ENCODE peak calls at places on chromosomes 1 and 21, in five cellular contexts. One of them, this sample, is unnamed.
A peak's percentile ranks its signal among the peaks of the same experiment; 100 is the strongest.

GRCh38 chr1:191174298-191174697 is 696.6 kb upstream of the BRINP3 start:
- DNase-seq in tibial nerve: no peak
- DNase-seq in germinal center: no peak
- DNase-seq in skeletal muscle cell: no peak
- DNase-seq in A172: peak; percentile 18
- DNase-seq in this sample: peak; percentile 13

GRCh38 chr1:150511985-150512660 is 3.4 kb upstream of the FALEC start:
- DNase-seq in skeletal muscle cell: no peak
- DNase-seq in A172: no peak
- DNase-seq in germinal center: no peak
- DNase-seq in tibial nerve: no peak
- DNase-seq in this sample: no peak

GRCh38 chr1:225746361-225747179 is 31.1 kb upstream of the SRP9 start:
- DNase-seq in skeletal muscle cell: peak; percentile 66
- DNase-seq in germinal center: no peak
- DNase-seq in tibial nerve: peak; percentile 55
- DNase-seq in A172: peak; percentile 93
- DNase-seq in this sample: peak; percentile 86

GRCh38 chr1:229714964-229715603 is 89.0 kb downstream of the URB2 start:
- DNase-seq in germinal center: peak; percentile 43
- DNase-seq in skeletal muscle cell: no peak
- DNase-seq in tibial nerve: no peak
- DNase-seq in A172: peak; percentile 70
- DNase-seq in this sample: no peak

GRCh38 chr1:114779722-114780121 is 763 bp downstream of the SIKE1 start:
- DNase-seq in tibial nerve: no peak
- DNase-seq in A172: no peak
- DNase-seq in skeletal muscle cell: no peak
- DNase-seq in germinal center: no peak
- DNase-seq in this sample: no peak

GRCh38 chr21:43916691-43917514 is 51.9 kb downstream of the AGPAT3 start:
- DNase-seq in tibial nerve: no peak
- DNase-seq in A172: no peak
- DNase-seq in germinal center: peak; percentile 74
- DNase-seq in skeletal muscle cell: no peak
- DNase-seq in this sample: no peak

GRCh38 chr1:201171063-201172036 is 17.1 kb upstream of the TMEM9 start:
- DNase-seq in tibial nerve: peak; percentile 13
- DNase-seq in germinal center: peak; percentile 59
- DNase-seq in A172: peak; percentile 58
- DNase-seq in skeletal muscle cell: no peak
- DNase-seq in this sample: no peak

GRCh38 chr21:45531393-45532215 is 10.6 kb downstream of the SLC19A1 start:
- DNase-seq in tibial nerve: no peak
- DNase-seq in A172: no peak
- DNase-seq in skeletal muscle cell: no peak
- DNase-seq in germinal center: no peak
- DNase-seq in this sample: no peak

GRCh38 chr1:235327559-235328270 is at the start of gene ARID4B:
- DNase-seq in skeletal muscle cell: no peak
- DNase-seq in A172: no peak
- DNase-seq in tibial nerve: no peak
- DNase-seq in germinal center: peak; percentile 93
- DNase-seq in this sample: peak; percentile 6

GRCh38 chr1:43980255-43981134 is 1.5 kb downstream of the B4GALT2 start:
- DNase-seq in tibial nerve: no peak
- DNase-seq in A172: no peak
- DNase-seq in skeletal muscle cell: no peak
- DNase-seq in germinal center: no peak
- DNase-seq in this sample: no peak

GRCh38 chr1:26094677-26095383 is 16.8 kb upstream of the PDIK1L start:
- DNase-seq in germinal center: no peak
- DNase-seq in A172: peak; percentile 67
- DNase-seq in skeletal muscle cell: no peak
- DNase-seq in tibial nerve: peak; percentile 5
- DNase-seq in this sample: no peak

GRCh38 chr1:234987415-234988159 is 141.1 kb downstream of the TOMM20 start:
- DNase-seq in tibial nerve: peak; percentile 85
- DNase-seq in germinal center: peak; percentile 39
- DNase-seq in skeletal muscle cell: peak; percentile 72
- DNase-seq in A172: peak; percentile 89
- DNase-seq in this sample: peak; percentile 81

GRCh38 chr1:35850051-35850450 is 33.0 kb upstream of the AGO1 start:
- DNase-seq in tibial nerve: no peak
- DNase-seq in A172: peak; percentile 3
- DNase-seq in skeletal muscle cell: no peak
- DNase-seq in germinal center: no peak
- DNase-seq in this sample: no peak

GRCh38 chr1:118304722-118305344 is 119.8 kb upstream of the SPAG17 start:
- DNase-seq in tibial nerve: no peak
- DNase-seq in A172: peak; percentile 20
- DNase-seq in germinal center: no peak
- DNase-seq in skeletal muscle cell: no peak
- DNase-seq in this sample: peak; percentile 21

GRCh38 chr1:38097256-38097655 is 50.7 kb upstream of the POU3F1 start:
- DNase-seq in tibial nerve: no peak
- DNase-seq in skeletal muscle cell: no peak
- DNase-seq in germinal center: no peak
- DNase-seq in A172: no peak
- DNase-seq in this sample: no peak

GRCh38 chr1:171613282-171613681 is 8.8 kb upstream of the MYOCOS start:
- DNase-seq in A172: no peak
- DNase-seq in tibial nerve: no peak
- DNase-seq in skeletal muscle cell: no peak
- DNase-seq in germinal center: no peak
- DNase-seq in this sample: no peak

GRCh38 chr1:39115271-39116110 is 89.0 kb upstream of the MACF1 start:
- DNase-seq in tibial nerve: no peak
- DNase-seq in skeletal muscle cell: peak; percentile 65
- DNase-seq in germinal center: no peak
- DNase-seq in A172: no peak
- DNase-seq in this sample: no peak

GRCh38 chr1:178341218-178341956 is 155.4 kb downstream of the CLEC20A start:
- DNase-seq in A172: peak; percentile 95
- DNase-seq in germinal center: no peak
- DNase-seq in skeletal muscle cell: peak; percentile 63
- DNase-seq in tibial nerve: peak; percentile 13
- DNase-seq in this sample: peak; percentile 81

GRCh38 chr1:169100208-169100882 is 6.1 kb upstream of the ATP1B1 start:
- DNase-seq in A172: no peak
- DNase-seq in germinal center: no peak
- DNase-seq in skeletal muscle cell: no peak
- DNase-seq in tibial nerve: no peak
- DNase-seq in this sample: no peak

GRCh38 chr1:95232646-95233320 is 1.2 kb upstream of the RWDD3 start:
- DNase-seq in tibial nerve: peak; percentile 7
- DNase-seq in skeletal muscle cell: no peak
- DNase-seq in A172: no peak
- DNase-seq in germinal center: no peak
- DNase-seq in this sample: no peak

GRCh38 chr1:201937624-201938212 is 8.6 kb downstream of the LMOD1 start:
- DNase-seq in A172: peak; percentile 82
- DNase-seq in tibial nerve: no peak
- DNase-seq in skeletal muscle cell: no peak
- DNase-seq in germinal center: no peak
- DNase-seq in this sample: peak; percentile 57

GRCh38 chr21:31173881-31174555 is 135.7 kb upstream of the KRTAP19-8 start:
- DNase-seq in germinal center: no peak
- DNase-seq in tibial nerve: peak; percentile 30
- DNase-seq in skeletal muscle cell: no peak
- DNase-seq in A172: no peak
- DNase-seq in this sample: no peak

GRCh38 chr1:114535401-114535800 is 24.4 kb upstream of the TRIM33 start:
- DNase-seq in skeletal muscle cell: no peak
- DNase-seq in tibial nerve: no peak
- DNase-seq in germinal center: no peak
- DNase-seq in A172: no peak
- DNase-seq in this sample: no peak

GRCh38 chr1:24566266-24566867 is 10.5 kb downstream of the NCMAP start:
- DNase-seq in germinal center: no peak
- DNase-seq in skeletal muscle cell: no peak
- DNase-seq in A172: peak; percentile 11
- DNase-seq in tibial nerve: no peak
- DNase-seq in this sample: no peak

GRCh38 chr1:169109561-169110134 is 3.2 kb downstream of the ATP1B1 start:
- DNase-seq in A172: peak; percentile 91
- DNase-seq in skeletal muscle cell: no peak
- DNase-seq in germinal center: no peak
- DNase-seq in tibial nerve: no peak
- DNase-seq in this sample: peak; percentile 82

GRCh38 chr1:41827991-41828570 is 90.6 kb downstream of the HIVEP3 start:
- DNase-seq in tibial nerve: no peak
- DNase-seq in germinal center: no peak
- DNase-seq in A172: peak; percentile 52
- DNase-seq in skeletal muscle cell: no peak
- DNase-seq in this sample: no peak

GRCh38 chr1:8947127-8947691 is 1.5 kb downstream of the CA6 start:
- DNase-seq in germinal center: no peak
- DNase-seq in tibial nerve: no peak
- DNase-seq in A172: no peak
- DNase-seq in skeletal muscle cell: no peak
- DNase-seq in this sample: no peak

GRCh38 chr1:51988254-51988653 is 2.2 kb downstream of the RAB3B start:
- DNase-seq in germinal center: no peak
- DNase-seq in skeletal muscle cell: no peak
- DNase-seq in tibial nerve: no peak
- DNase-seq in A172: no peak
- DNase-seq in this sample: no peak

GRCh38 chr1:9436258-9436657 is 103.0 kb upstream of the SLC25A33 start:
- DNase-seq in A172: no peak
- DNase-seq in skeletal muscle cell: no peak
- DNase-seq in germinal center: no peak
- DNase-seq in tibial nerve: no peak
- DNase-seq in this sample: no peak

GRCh38 chr1:205879974-205880373 is 30.0 kb upstream of the PM20D1 start:
- DNase-seq in A172: no peak
- DNase-seq in skeletal muscle cell: no peak
- DNase-seq in germinal center: no peak
- DNase-seq in tibial nerve: no peak
- DNase-seq in this sample: no peak